ENCODE peak calls at places on chromosomes 4 and X, in four cellular contexts. D is hepatocyte, Z is fibroblast of lung, F is HCT116. O is an unnamed sample.

GRCh38 chr4:83862471-83862870 is 326.6 kb downstream of the GPAT3 start:
- DNase-seq in D (no peak), F (no peak), Z (no peak), O (no peak)

GRCh38 chrX:107676559-107677378 is 48.5 kb downstream of the PRPS1 start:
- DNase-seq in D (peak), Z (peak), F (peak), O (peak)

GRCh38 chr4:110597582-110597981 is 25.3 kb downstream of the PITX2 start:
- DNase-seq in Z (no peak), D (no peak), F (no peak), O (no peak)

GRCh38 chr4:173346074-173346473 is 11.9 kb upstream of the HMGB2 start:
- DNase-seq in F (no peak), Z (peak), D (no peak), O (no peak)

GRCh38 chr4:32148120-32148666 is 1428.0 kb downstream of the PCDH7 start:
- DNase-seq in Z (peak), D (no peak), F (no peak), O (no peak)

GRCh38 chr4:129358571-129358970 is 262.6 kb downstream of the C4orf33 start:
- DNase-seq in F (peak), Z (peak), D (no peak), O (no peak)

GRCh38 chrX:54891573-54891972 is 29.1 kb upstream of the TRO start:
- DNase-seq in F (peak), D (peak), Z (peak), O (peak)

GRCh38 chr4:78155616-78156105 is 98.5 kb downstream of the FRAS1 start:
- DNase-seq in F (peak), Z (peak), D (no peak), O (no peak)

GRCh38 chr4:159227378-159227777 is 124.5 kb downstream of the RAPGEF2 start:
- DNase-seq in F (no peak), D (no peak), Z (peak), O (no peak)

GRCh38 chr4:184534511-184535391 is 60.4 kb upstream of the IRF2 start:
- DNase-seq in D (peak), F (no peak), Z (peak), O (no peak)

GRCh38 chr4:186948361-186949291 is 225.0 kb upstream of the FAT1 start:
- DNase-seq in D (peak), Z (peak), F (no peak), O (no peak)
- TF ChIP-seq CTCF in D (peak), Z (peak), F (peak), O (peak)

DNA sequence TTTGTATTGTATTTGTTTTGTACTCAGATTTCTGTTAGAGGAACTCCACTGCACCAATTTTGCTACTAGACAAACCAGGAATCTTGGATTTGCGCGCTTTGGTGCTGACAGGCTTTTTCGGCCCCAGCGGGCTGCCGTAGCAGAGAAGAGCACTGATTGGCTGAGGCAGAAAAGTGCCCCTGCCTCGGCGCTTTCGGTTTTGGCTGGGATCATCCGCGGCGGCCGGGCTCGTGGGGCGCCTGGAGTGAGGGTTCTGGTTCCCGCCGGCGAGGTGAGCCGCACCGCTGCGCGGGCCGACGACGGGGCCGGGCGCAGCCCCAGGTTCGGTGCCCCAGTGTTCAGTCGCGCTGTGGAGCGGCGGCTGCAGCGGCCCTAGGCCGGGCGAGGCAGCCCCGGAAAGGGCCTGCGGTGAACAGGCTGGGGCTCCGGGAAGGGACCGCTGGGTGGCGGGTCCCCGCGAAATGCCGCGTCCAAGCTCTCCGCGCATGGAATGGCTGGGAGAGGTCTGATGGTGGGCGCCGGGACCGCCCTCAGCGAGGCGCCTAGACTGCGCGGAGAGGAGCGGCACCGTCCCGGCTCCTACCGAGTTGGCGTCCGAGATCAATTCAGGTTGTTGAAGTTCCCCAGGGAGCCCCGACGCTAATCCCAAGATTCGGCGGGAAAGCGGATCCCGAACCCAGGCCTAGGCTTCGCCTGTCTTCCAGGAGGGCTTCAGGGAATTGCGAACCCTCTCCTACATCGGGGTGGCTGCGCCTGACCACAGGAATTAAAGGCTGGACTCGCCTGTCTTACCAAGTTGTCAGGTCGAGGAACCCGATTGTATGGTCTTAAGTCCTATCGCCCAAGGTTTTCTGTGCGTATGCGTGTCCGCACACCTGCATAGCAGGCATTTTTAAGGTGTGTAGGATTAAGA is at the start of gene LSM6:
- DNase-seq in F (peak), D (peak), Z (peak), O (peak)
- TF ChIP-seq CTCF in F (no peak), D (no peak), Z (no peak), O (no peak)

GRCh38 chr4:138118270-138118669 is 123.9 kb downstream of the SLC7A11 start:
- DNase-seq in F (no peak), D (no peak), Z (no peak), O (no peak)
- TF ChIP-seq CTCF in F (no peak), D (no peak), Z (no peak), O (no peak)

GRCh38 chr4:101790521-101791188 is at the start of gene BANK1:
- DNase-seq in D (peak), Z (peak), F (peak), O (peak)

GRCh38 chr4:101784957-101785356 is 5.6 kb upstream of the BANK1 start:
- DNase-seq in F (no peak), D (no peak), Z (no peak), O (no peak)

GRCh38 chr4:101782546-101782945 is 8.0 kb upstream of the BANK1 start:
- DNase-seq in F (no peak), Z (no peak), D (no peak), O (no peak)

GRCh38 chr4:101787917-101788316 is 2.6 kb upstream of the BANK1 start:
- DNase-seq in F (no peak), D (no peak), Z (peak), O (no peak)

GRCh38 chr4:101785476-101785875 is 5.1 kb upstream of the BANK1 start:
- DNase-seq in D (no peak), Z (no peak), F (no peak), O (no peak)
- TF ChIP-seq CTCF in D (no peak), Z (no peak), F (no peak), O (no peak)

GRCh38 chrX:124887572-124887971 is 432.1 kb upstream of the TEX13C start:
- DNase-seq in F (no peak), Z (no peak), D (no peak), O (no peak)
- TF ChIP-seq CTCF in F (no peak), Z (no peak), D (no peak), O (no peak)